ENCODE peak calls at places on chromosome 10, in four cellular contexts. L is HepG2, U is GM12878, M is K562. K is an unnamed sample.

GRCh38 chr10:116704926-116705325 is 37.4 kb downstream of the HSPA12A start:
- DNase-seq in U (no peak), M (no peak), L (no peak), K (no peak)

GRCh38 chr10:59561397-59562121 is 148.1 kb downstream of the SLC16A9 start:
- DNase-seq in U (no peak), L (no peak), M (no peak), K (no peak)

GRCh38 chr10:124993728-124994451 is 52.0 kb downstream of the ZRANB1 start:
- DNase-seq in M (no peak), U (no peak), L (no peak), K (no peak)

GRCh38 chr10:338176-339037 is 203.2 kb downstream of the ZMYND11 start:
- DNase-seq in M (no peak), L (no peak), U (no peak), K (no peak)

GRCh38 chr10:75402486-75403143 is 1.1 kb upstream of the ZNF503 start:
- DNase-seq in L (no peak), U (no peak), M (no peak), K (no peak)

GRCh38 chr10:69685802-69686585 is 55.9 kb downstream of the FAM241B start:
- DNase-seq in M (no peak), U (no peak), L (no peak), K (no peak)

GRCh38 chr10:46226232-46226631 is 60.6 kb upstream of the ANTXRL start:
- DNase-seq in M (no peak), U (no peak), L (no peak), K (no peak)

GRCh38 chr10:113457408-113457807 is 95.4 kb upstream of the HABP2 start:
- DNase-seq in L (no peak), M (no peak), U (no peak), K (no peak)

GRCh38 chr10:11875499-11876281 is 52.5 kb downstream of the PROSER2 start:
- DNase-seq in M (peak; percentile 85), L (peak; percentile 96), U (no peak), K (peak; percentile 88)

GRCh38 chr10:6171891-6172354 is 30.8 kb upstream of the PFKFB3 start:
- DNase-seq in M (no peak), U (peak; percentile 24), L (no peak), K (no peak)

GRCh38 chr10:49568235-49568634 is 29.3 kb upstream of the ERCC6 start:
- DNase-seq in U (peak; percentile 9), L (no peak), M (no peak), K (no peak)

GRCh38 chr10:66591865-66592264 is 334.0 kb upstream of the LRRTM3 start:
- DNase-seq in U (no peak), M (no peak), L (no peak), K (no peak)

GRCh38 chr10:26881600-26882331 is 21.0 kb upstream of the ABI1 start:
- DNase-seq in L (peak; percentile 58), U (no peak), M (peak; percentile 61), K (peak; percentile 69)

GRCh38 chr10:85826377-85826776 is 540.2 kb downstream of the GRID1 start:
- DNase-seq in U (no peak), L (no peak), M (no peak), K (no peak)

GRCh38 chr10:22659901-22660300 is 54.5 kb downstream of the PIP4K2A start:
- DNase-seq in U (no peak), L (no peak), M (no peak), K (no peak)

GRCh38 chr10:121237718-121238117 is 360.5 kb downstream of the FGFR2 start:
- DNase-seq in L (no peak), M (no peak), U (no peak), K (no peak)

GRCh38 chr10:122142652-122143237 is 128.4 kb upstream of the BTBD16 start:
- DNase-seq in M (peak; percentile 18), U (no peak), L (no peak), K (no peak)

GRCh38 chr10:99979066-99979685 is 30.6 kb downstream of the DNMBP start:
- DNase-seq in U (no peak), L (no peak), M (no peak), K (no peak)

GRCh38 chr10:99977916-99978315 is 31.8 kb downstream of the DNMBP start:
- DNase-seq in U (no peak), L (no peak), M (no peak), K (no peak)

GRCh38 chr10:99975106-99975829 is 34.5 kb downstream of the DNMBP start:
- DNase-seq in U (peak; percentile 50), M (no peak), L (no peak), K (no peak)

GRCh38 chr10:99975942-99976809 is 33.6 kb downstream of the DNMBP start:
- DNase-seq in M (no peak), U (no peak), L (no peak), K (no peak)

DNA sequence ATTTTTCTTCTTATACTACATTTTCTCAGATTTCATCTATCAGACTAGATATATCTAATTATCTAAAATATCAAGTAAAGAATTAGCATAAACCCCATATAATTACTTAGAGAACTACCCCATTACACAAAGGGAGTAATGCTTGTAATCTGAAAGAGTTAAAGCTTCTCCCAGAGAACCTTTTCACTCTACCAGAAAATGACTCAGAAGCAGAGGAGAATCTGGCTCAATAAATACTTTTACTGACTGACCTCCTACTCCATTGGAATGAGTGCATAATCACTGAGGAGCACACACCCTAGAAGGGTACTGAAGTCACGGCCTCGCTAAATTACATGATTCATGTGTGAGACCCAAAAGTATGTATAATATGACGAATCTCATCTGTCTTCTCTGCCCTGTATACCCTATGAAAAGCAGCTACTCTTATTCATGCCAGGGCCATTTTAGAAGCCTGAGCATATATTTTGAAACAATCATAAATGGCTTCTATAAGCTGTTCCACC is 32.8 kb downstream of the DNMBP start:
- DNase-seq in U (no peak), M (no peak), L (no peak), K (peak; percentile 86)
- TF ChIP-seq POLR2AphosphoS5 in U (no peak), M (no peak), L (no peak), K (peak; percentile 55)

GRCh38 chr10:100969175-100970075 is at the start of gene SEMA4G:
- DNase-seq in L (peak; percentile 80), M (peak; percentile 66), U (no peak), K (peak; percentile 21)

GRCh38 chr10:100970076-100970913 is 991 bp downstream of the SEMA4G start:
- DNase-seq in L (peak; percentile 84), U (no peak), M (peak; percentile 67), K (peak; percentile 26)

GRCh38 chr10:100972115-100972903 is 3.0 kb downstream of the SEMA4G start:
- DNase-seq in L (no peak), M (no peak), U (no peak), K (no peak)

GRCh38 chr10:100972904-100973535 is 3.7 kb downstream of the SEMA4G start:
- DNase-seq in U (no peak), M (no peak), L (no peak), K (no peak)

DNA sequence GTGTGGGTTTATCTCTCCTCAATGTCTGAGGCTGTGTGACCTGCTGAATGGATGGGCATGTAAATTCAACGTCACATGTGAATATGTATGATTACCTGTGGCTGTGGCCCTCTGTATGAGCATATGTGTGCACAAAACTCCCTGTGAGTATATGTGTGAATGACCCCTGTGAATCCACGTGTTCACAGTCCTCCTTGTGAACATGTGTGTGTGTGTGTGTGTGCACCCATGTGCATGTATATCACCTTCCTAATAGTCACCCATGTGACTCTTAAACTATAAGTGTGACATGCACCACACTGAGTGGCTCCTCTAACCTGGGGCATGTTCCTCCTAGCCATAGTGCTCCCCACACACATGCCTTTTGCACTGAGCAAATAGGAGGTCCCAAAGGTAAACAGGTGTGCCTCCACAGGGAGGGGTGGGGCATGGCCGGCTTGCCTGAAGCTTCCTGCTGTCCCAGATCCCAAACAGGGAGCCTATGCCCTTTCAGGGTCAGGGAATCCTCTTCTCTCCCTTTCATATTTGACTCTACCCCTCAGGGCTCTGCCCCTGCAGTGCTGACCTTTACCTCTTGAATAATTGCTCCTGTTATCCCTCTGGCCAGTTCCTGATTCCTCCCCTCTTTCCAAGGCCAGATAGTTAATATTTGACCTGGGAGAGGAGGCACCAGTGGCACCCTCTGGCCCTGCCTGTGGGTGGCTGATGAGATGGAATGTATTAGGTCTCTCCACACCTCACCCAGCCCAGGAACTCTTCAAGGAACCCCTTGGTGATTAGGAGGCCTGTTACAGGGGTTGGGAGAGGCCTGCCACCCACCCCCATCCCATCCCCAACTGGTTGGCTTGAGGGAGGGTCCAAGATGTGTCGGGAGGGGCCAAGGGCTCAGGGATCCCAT is 1.9 kb downstream of the SEMA4G start:
- DNase-seq in U (no peak), L (peak; percentile 99), M (no peak), K (no peak)
- TF ChIP-seq ZBTB33 in U (no peak), L (no peak), M (no peak), K (no peak)

DNA sequence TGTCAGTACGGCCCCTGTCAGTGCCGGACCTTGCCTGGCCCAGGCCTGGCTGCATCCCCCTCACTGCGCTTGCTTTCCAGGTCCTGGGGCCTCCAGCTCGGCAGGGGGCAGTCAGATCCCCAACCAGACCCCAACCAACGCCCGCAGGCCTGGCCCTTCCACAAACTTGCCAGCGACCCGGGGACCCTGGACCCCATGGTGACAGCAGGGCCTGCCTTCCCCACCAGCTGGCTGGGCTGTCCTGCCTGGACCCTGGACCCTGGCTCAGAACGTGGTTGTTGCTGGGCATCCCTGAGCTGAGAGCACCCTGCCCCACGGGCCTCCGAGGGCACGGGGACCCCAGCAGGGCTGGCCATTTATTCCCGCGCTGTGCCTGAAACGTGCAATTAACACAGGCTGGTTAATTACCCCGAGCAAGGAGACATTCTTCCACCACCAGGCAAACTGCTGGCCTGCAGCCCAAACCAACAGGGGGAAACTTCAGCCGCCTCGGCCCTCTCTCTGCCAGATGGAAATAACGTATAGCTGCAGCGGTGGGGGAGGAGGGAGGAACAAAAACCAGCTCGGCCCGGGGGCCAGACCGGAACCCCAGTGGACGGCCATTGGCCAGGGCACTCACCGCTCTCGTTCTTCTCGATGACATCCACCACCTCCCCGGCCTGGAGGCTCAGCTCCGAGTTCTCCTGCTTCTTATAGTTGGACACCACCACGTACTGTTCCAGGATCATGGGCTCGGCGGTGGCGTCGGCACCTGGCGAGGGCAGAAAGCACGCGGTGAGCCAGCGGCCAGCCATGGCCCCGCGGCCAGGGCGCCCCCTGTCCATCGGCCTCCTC is 167.1 kb downstream of the NEURL1 start:
- DNase-seq in M (no peak), L (peak; percentile 71), U (no peak), K (no peak)
- TF ChIP-seq POLR2A in M (no peak), L (peak; percentile 37), U (no peak), K (no peak)

GRCh38 chr10:119394657-119395286 is 147.7 kb downstream of the RGS10 start:
- DNase-seq in U (no peak), M (no peak), L (no peak), K (no peak)

GRCh38 chr10:119393845-119394244 is 148.7 kb downstream of the RGS10 start:
- DNase-seq in M (no peak), L (no peak), U (no peak), K (no peak)

GRCh38 chr10:119396008-119396708 is 146.4 kb downstream of the RGS10 start:
- DNase-seq in U (no peak), M (no peak), L (no peak), K (no peak)

GRCh38 chr10:119396709-119397071 is 145.8 kb downstream of the RGS10 start:
- DNase-seq in U (no peak), L (no peak), M (no peak), K (no peak)

DNA sequence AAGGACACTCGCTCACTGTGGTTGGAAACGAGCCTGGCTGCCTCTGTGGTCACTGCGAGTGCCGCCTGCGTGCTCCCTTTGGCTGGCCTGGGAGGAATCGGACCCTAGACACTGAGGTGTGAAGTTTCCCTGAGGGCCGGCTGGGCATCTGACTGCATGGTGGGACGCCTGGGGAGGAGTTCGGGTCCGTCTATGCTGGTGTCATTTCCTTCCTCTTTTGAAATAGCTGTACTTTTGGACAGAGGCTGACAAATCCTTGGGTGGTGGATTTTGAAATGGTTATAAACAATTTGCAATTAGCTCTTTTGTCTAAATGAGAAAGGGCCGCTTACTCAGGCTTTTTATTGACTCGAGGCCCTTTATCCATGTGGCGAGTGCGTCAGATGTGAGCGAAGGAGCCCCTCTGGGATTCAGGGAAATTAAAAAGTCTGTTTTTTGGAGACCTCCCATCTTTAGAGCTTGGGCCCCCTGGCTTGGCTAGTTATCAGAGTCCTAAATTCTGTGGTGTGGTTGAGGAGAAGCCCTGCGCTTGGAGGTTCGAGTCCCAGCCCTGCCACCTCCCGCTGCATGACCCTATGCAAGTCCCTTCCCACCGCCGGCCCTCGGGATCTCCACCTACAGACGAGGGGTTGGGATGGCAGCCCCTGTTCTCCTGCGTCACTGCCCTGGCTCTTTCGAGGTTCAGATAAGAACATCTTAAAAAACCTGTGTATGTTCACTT is 147.1 kb downstream of the RGS10 start:
- DNase-seq in L (no peak), U (no peak), M (no peak), K (no peak)
- TF ChIP-seq POLR2AphosphoS5 in L (no peak), U (no peak), M (no peak), K (no peak)

K was measured in HCT116.